ENCODE peak calls at places on chromosomes 13 and 19, in five cellular contexts. A, T, F, C and J are unnamed samples.

GRCh38 chr19:57357406-57357805 is 5.9 kb upstream of the TRAPPC2B start:
- DNase-seq in A (no peak), T (no peak), F (no peak), C (no peak), J (no peak)

GRCh38 chr13:80572867-80573266 is 231.9 kb upstream of the SPRY2 start:
- DNase-seq in A (no peak), T (no peak), F (no peak), C (no peak), J (no peak)

GRCh38 chr13:46604226-46604968 is 51.4 kb downstream of the LRCH1 start:
- DNase-seq in A (peak), T (no peak), F (no peak), C (no peak), J (no peak)

GRCh38 chr19:56678205-56678604 is 6.6 kb upstream of the ZNF835 start:
- DNase-seq in A (no peak), T (no peak), F (no peak), C (no peak), J (no peak)

GRCh38 chr19:383922-384800 is 24.8 kb downstream of the C2CD4C start:
- DNase-seq in A (no peak), T (peak), F (peak), C (peak), J (no peak)

GRCh38 chr19:42334697-42335373 is 9.4 kb downstream of the MEGF8 start:
- DNase-seq in A (no peak), T (no peak), F (no peak), C (no peak), J (no peak)

GRCh38 chr13:26727122-26727521 is 33.5 kb downstream of the GPR12 start:
- DNase-seq in A (no peak), T (no peak), F (no peak), C (no peak), J (no peak)

GRCh38 chr13:65594255-65594654 is 1635.9 kb downstream of the PCDH9 start:
- DNase-seq in A (no peak), T (no peak), F (no peak), C (peak), J (no peak)

GRCh38 chr13:94195715-94196114 is 283.8 kb downstream of the DCT start:
- DNase-seq in A (no peak), T (no peak), F (no peak), C (peak), J (no peak)

GRCh38 chr19:48741222-48741999 is 1.0 kb upstream of the RASIP1 start:
- DNase-seq in A (peak), T (no peak), F (peak), C (no peak), J (no peak)

GRCh38 chr19:39602224-39602623 is at the start of gene LGALS13:
- DNase-seq in A (peak), T (no peak), F (no peak), C (no peak), J (no peak)

GRCh38 chr19:7454998-7455397 is 33.8 kb downstream of the PEX11G start:
- DNase-seq in A (no peak), T (no peak), F (no peak), C (no peak), J (no peak)

GRCh38 chr13:20137875-20138274 is 23.0 kb downstream of the GJA3 start:
- DNase-seq in A (no peak), T (no peak), F (no peak), C (no peak), J (no peak)
- H2BK12ac ChIP-seq in A (no peak), T (no peak), F (no peak), C (no peak), J (no peak)

GRCh38 chr19:10737680-10738079 is 19.8 kb downstream of the DNM2 start:
- DNase-seq in A (no peak), T (no peak), F (no peak), C (no peak), J (no peak)
- H2BK12ac ChIP-seq in A (no peak), T (no peak), F (no peak), C (no peak), J (no peak)

DNA sequence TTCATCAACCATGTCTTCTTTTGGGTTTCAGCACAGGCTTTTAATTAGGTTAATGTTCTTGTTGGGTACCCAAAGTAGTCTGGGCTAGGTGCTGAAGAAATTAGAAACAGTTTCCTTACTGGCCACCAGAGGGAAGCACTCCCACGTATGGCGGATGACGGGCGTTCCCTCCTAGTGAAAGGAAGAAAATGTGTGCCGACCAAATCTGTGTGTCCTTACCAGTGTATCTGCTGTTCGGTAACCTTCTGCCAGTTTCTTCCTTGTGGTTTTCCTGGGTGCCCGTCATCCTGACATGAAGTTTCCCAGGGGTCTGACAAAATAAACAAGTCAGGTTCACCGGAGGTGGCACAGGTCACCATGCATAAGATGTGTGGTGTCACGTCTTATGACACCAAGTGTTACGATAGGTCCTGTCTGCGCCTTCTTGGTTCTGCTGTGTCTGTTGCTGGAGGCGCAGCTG is 6.0 kb upstream of the WDR88 start:
- DNase-seq in A (peak), T (no peak), F (peak), C (peak), J (peak)
- H2BK12ac ChIP-seq in A (no peak), T (no peak), F (no peak), C (no peak), J (no peak)

DNA sequence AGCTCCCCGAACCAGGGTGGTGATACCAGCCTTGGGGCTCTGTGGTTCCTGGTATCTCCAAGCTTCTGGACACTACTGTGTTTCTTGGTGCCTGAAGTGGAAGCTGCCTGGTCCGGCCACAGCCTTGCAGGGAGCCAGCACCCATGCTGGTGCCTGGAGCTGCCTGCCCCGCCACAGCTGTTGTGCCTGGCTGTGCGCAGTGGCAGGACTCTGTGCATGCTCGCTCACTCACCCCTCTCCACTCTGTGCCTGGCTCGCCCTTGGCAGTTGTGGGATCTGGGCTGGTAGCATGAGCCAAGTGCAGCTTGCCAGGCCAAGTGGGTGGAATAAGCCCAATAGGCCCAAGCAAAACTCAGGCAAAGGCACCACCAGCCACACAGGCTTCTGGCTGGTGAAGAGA is 1225.3 kb downstream of the SLITRK5 start:
- DNase-seq in A (no peak), T (no peak), F (no peak), C (no peak), J (no peak)
- H2BK12ac ChIP-seq in A (no peak), T (no peak), F (no peak), C (no peak), J (no peak)

DNA sequence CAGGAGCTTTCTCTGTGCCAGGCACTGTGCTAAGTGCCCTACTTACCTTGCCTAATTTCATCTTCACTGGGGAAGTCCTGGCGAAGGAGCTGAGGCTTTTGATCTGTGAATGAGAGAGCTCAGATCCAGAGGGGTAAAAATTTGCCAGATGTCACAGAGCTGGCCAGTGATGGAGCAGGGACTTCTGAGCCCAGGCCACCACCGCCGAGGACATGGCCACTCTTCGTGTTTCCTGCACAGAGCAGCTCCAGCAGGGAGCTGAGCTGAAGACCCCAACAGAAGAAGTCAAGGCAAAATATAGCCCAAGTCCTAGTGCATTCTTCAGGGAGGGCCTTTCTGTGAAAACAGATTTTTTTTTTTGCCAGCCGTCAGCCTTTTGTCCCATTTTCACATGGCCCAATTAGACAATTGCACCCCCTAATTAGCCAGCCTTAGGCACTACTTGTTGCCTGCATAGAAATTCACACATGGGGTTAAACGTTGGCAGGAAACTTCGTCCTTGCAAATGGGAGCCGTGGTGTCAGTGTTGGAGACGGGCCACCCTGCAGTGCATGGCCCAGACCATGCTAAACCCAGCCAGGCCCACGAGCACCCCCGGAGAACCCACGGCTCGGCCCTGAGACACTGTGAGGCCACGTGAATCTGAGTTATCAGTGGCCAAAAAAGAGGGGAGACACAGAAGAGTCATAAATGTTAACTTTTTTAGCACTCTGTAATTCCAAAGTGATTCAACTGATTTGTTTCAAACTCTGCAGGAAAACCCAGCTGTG is 7.8 kb downstream of the ZNF536 start:
- DNase-seq in A (no peak), T (no peak), F (no peak), C (no peak), J (no peak)
- H2BK12ac ChIP-seq in A (no peak), T (no peak), F (no peak), C (no peak), J (no peak)

DNA sequence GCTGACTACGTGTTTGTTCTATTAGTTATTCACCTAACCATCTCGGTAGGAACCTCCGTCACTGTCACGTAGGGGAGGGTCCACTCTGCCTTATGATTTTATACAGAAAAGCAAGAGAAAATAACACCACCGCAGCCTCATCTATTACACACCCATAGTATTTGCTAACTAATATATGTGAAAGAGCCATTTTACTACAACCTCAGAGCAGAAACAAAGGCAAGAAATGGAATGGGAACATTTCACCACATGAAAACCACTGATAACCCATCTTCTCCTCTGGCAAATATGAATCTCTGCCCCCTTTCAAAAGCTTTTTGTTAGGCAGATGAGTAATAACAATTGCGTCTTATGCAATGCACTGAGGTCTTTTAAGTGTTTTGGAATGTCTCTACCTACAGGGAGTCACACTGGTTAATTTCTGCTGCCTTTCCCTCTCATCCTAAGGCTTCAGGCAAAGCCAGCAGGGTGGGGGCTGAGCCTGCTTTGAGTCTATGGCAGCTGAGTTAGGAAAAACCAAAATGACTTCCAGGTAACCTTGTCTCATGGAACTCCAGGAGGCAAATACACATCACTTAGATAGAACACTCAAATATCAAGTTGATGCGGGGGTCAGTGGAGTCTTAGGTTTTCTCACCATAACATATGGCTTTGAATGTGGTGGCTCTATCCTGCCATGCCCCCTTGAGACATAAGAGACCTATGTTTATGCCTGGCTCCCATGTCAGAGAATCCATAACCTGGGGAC is 15.0 kb downstream of the TSHZ3 start:
- DNase-seq in A (no peak), T (no peak), F (no peak), C (peak), J (no peak)
- H2BK12ac ChIP-seq in A (no peak), T (no peak), F (no peak), C (no peak), J (no peak)

DNA sequence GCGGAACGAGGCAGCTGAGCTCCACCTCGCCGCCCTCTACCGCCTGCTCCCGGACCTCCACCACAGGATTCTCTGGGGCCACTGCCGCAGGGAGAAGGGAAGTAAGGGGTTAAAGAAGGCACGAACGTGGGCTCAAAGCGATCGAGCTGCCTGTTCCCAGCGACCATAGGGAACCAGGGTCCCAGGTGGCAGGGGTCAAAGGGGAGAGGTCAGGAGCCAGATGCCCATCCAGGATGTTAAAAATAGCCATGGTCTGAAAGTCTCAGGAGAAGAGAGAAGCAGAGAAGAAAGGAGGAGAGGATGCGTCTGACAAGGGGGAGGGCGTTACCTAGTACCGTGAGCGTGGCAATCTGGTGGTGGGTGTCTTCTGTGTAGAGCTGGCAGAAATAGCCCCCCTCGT is 7.4 kb upstream of the ZNF428 start:
- DNase-seq in A (no peak), T (no peak), F (no peak), C (no peak), J (no peak)
- H2BK12ac ChIP-seq in A (no peak), T (no peak), F (no peak), C (no peak), J (no peak)

DNA sequence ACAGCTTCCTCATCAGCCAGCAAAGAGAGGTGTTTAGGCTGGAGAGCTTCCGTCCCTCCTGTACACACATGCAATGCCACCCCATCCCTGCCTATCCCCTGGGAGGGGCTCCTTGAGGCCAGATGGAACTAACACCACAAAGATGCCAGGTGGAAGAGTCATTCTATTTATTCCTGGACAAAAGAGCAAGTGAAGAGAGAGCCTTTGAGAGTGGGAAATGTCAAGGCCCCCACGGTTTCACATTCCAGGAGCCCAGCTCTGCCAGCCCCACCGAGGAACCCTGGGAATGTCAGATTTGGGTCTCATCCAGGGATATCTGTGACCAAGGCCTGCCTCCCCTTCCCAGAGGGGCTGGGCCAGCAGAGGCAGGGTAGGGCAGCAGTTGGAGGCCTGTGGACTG is 30.8 kb upstream of the IGFL1 start:
- DNase-seq in A (no peak), T (no peak), F (no peak), C (no peak), J (no peak)
- H2BK12ac ChIP-seq in A (peak), T (no peak), F (no peak), C (no peak), J (no peak)